ENCODE peak calls at places on chromosomes 7 and 10, in six cellular contexts. V is lower lobe of right lung, G is body of pancreas, Y is sigmoid colon, J is SK-N-SH, A is transverse colon. K is an unnamed sample.
A peak's percentile ranks its signal among the peaks of the same experiment; 100 is the strongest.

GRCh38 chr7:102077081-102077480 is 209.6 kb upstream of the SH2B2 start:
- DNase-seq in G (no peak), Y (no peak), A (no peak), V (no peak), J (no peak), K (no peak)

GRCh38 chr7:10401793-10402192 is 571.9 kb upstream of the PHF14 start:
- DNase-seq in J (no peak), G (no peak), Y (no peak), V (no peak), A (no peak), K (no peak)

GRCh38 chr10:98410135-98410743 is 4.7 kb downstream of the PYROXD2 start:
- DNase-seq in V (no peak), Y (peak; percentile 51), G (no peak), A (no peak), J (no peak), K (no peak)

GRCh38 chr10:35940067-35940989 is 298.2 kb upstream of the FZD8 start:
- DNase-seq in A (peak; percentile 40), G (no peak), V (no peak), Y (no peak), J (no peak), K (no peak)

GRCh38 chr7:94222516-94222915 is 172.2 kb upstream of the COL1A2 start:
- DNase-seq in V (no peak), J (no peak), G (no peak), Y (no peak), A (no peak), K (no peak)

GRCh38 chr7:111516612-111517011 is 45.7 kb downstream of the IMMP2L start:
- DNase-seq in G (no peak), J (no peak), Y (no peak), A (no peak), V (no peak), K (no peak)

GRCh38 chr7:91915401-91916067 is 25.1 kb upstream of the AKAP9 start:
- DNase-seq in Y (no peak), G (no peak), A (no peak), J (no peak), V (no peak), K (no peak)

GRCh38 chr10:123930340-123931001 is 38.9 kb upstream of the CPXM2 start:
- DNase-seq in V (no peak), A (no peak), J (no peak), G (no peak), Y (peak; percentile 75), K (no peak)

GRCh38 chr7:56175086-56175760 is 59.0 kb upstream of the NUPR2 start:
- DNase-seq in J (peak; percentile 79), A (peak; percentile 11), Y (peak; percentile 68), G (peak; percentile 25), V (no peak), K (no peak)

GRCh38 chr10:11286261-11286989 is 268.8 kb downstream of the CELF2 start:
- DNase-seq in Y (no peak), G (no peak), J (no peak), V (no peak), A (no peak), K (no peak)

GRCh38 chr7:41997151-41997550 is 239.9 kb downstream of the GLI3 start:
- DNase-seq in A (no peak), J (no peak), G (no peak), V (no peak), Y (no peak), K (no peak)

GRCh38 chr10:113023017-113023416 is 73.0 kb downstream of the TCF7L2 start:
- DNase-seq in G (no peak), V (peak; percentile 69), Y (peak; percentile 62), J (no peak), A (no peak), K (no peak)

GRCh38 chr10:84521468-84521867 is 193.1 kb downstream of the CCSER2 start:
- DNase-seq in Y (no peak), A (no peak), G (no peak), J (no peak), V (no peak), K (no peak)

GRCh38 chr7:115300228-115300870 is 378.5 kb downstream of the MDFIC start:
- DNase-seq in V (no peak), Y (no peak), A (no peak), G (no peak), J (no peak), K (no peak)

GRCh38 chr7:26789481-26790175 is 74.8 kb downstream of the SKAP2 start:
- DNase-seq in Y (no peak), V (no peak), A (no peak), G (no peak), J (no peak), K (no peak)

GRCh38 chr10:103153765-103154197 is 39.3 kb downstream of the NT5C2 start:
- DNase-seq in J (no peak), G (no peak), V (no peak), A (no peak), Y (no peak), K (no peak)

GRCh38 chr10:97974526-97975525 is 55.6 kb downstream of the CRTAC1 start:
- DNase-seq in A (no peak), J (peak; percentile 13), Y (no peak), V (no peak), G (no peak), K (no peak)

GRCh38 chr10:70331486-70332268 is 47.9 kb upstream of the NPFFR1 start:
- DNase-seq in G (peak; percentile 88), J (peak; percentile 79), A (peak; percentile 32), V (no peak), Y (peak; percentile 68), K (peak; percentile 7)

GRCh38 chr7:55565693-55566092 is 6.6 kb downstream of the VOPP1 start:
- DNase-seq in A (no peak), V (no peak), Y (no peak), J (no peak), G (no peak), K (no peak)

GRCh38 chr10:218753-219152 is 83.5 kb downstream of the ZMYND11 start:
- DNase-seq in V (no peak), G (no peak), A (no peak), J (no peak), Y (no peak), K (no peak)

GRCh38 chr10:78805176-78805575 is 263.6 kb upstream of the ZMIZ1 start:
- DNase-seq in J (peak; percentile 84), V (peak; percentile 58), A (peak; percentile 50), Y (peak; percentile 83), G (peak; percentile 63), K (no peak)

GRCh38 chr10:89702121-89702480 is 711 bp downstream of the KIF20B start:
- DNase-seq in A (no peak), Y (no peak), G (no peak), J (peak; percentile 11), V (no peak), K (peak; percentile 8)

GRCh38 chr10:32795598-32796183 is 162.3 kb downstream of the ITGB1 start:
- DNase-seq in J (peak; percentile 32), Y (no peak), V (no peak), G (no peak), A (no peak), K (no peak)

GRCh38 chr7:150515248-150515647 is 576 bp downstream of the GIMAP7 start:
- DNase-seq in G (no peak), V (no peak), A (no peak), Y (no peak), J (no peak), K (no peak)

GRCh38 chr7:150515752-150516151 is 1.1 kb downstream of the GIMAP7 start:
- DNase-seq in A (no peak), Y (no peak), G (no peak), V (no peak), J (no peak), K (no peak)

GRCh38 chr7:150519310-150519709 is 4.6 kb downstream of the GIMAP7 start:
- DNase-seq in Y (no peak), A (no peak), G (no peak), V (no peak), J (no peak), K (no peak)

GRCh38 chr7:150514748-150515222 is at the start of gene GIMAP7:
- DNase-seq in J (no peak), A (peak; percentile 42), Y (no peak), V (no peak), G (peak; percentile 9), K (peak; percentile 62)

DNA sequence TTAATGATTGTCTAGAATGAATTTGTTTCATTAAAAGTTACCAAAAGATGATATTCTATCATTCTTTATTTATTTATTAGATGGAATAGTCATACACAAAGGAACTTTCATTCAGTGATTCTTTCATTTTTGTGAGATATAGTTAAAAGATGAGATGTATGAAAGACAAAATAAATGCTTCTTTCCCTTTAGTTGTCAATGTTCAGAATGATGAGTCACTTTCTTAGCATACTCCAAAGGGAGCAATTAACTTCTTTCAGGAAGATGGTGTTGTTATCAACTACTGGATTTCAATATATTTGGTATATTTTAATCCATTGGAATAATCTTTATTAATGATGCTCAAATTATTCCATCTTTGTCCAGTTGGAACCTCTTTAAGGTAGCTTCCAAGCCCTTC is 2.3 kb downstream of the GIMAP7 start:
- DNase-seq in G (no peak), A (no peak), Y (no peak), V (no peak), J (no peak), K (no peak)
- H3K27ac ChIP-seq in G (peak overlapping the region; percentile 7), A (peak overlapping the region; percentile 24), Y (peak overlapping the region; percentile 54), V (peak overlapping the region; percentile 83), J (no peak overlapping the region), K (peak overlapping the region; percentile 84)

GRCh38 chr10:122734266-122734665 is 34.6 kb upstream of the C10orf120 start:
- DNase-seq in A (no peak), G (no peak), V (no peak), J (no peak), Y (no peak), K (no peak)

GRCh38 chr10:122733450-122733849 is 33.8 kb upstream of the C10orf120 start:
- DNase-seq in G (no peak), V (no peak), A (no peak), J (no peak), Y (no peak), K (no peak)

GRCh38 chr10:122727426-122727825 is 27.8 kb upstream of the C10orf120 start:
- DNase-seq in J (no peak), V (no peak), A (no peak), G (no peak), Y (no peak), K (no peak)

GRCh38 chr10:122725768-122726167 is 26.1 kb upstream of the C10orf120 start:
- DNase-seq in Y (no peak), V (no peak), G (no peak), A (no peak), J (no peak), K (no peak)

GRCh38 chr10:122730238-122730637 is 30.6 kb upstream of the C10orf120 start:
- DNase-seq in Y (no peak), G (no peak), J (no peak), A (no peak), V (no peak), K (no peak)
- TF ChIP-seq CTCF in Y (no peak), G (no peak), J (no peak), A (no peak), V (no peak), K (no peak)

DNA sequence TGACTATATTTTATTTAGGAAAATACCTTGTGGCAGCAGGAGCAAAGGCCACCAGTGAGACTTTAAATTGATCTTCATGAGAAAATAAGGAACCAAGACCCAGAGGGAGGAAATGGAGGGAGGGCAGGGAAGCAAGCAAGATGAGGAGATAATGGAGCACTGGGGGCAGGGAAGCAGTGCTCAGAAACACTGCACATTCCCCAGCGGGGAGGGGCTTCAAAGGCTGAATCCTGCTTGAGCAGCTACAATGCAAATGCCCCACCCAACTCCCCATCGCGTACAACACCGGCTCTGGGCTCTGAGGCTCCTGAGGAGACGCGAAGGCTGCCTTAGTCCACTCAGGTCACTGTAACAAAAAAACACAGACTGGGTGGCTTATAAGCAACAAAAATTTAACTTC is 503.8 kb downstream of the GRID1 start:
- DNase-seq in G (no peak), A (no peak), V (no peak), Y (no peak), J (no peak), K (no peak)
- H3K27me3 ChIP-seq in G (no peaks in the 10 kb centered on the region), A (no peaks in the 10 kb centered on the region), V (no peaks in the 10 kb centered on the region), Y (no peaks in the 10 kb centered on the region), J (no peaks in the 10 kb centered on the region), K (no peaks in the 10 kb centered on the region)

GRCh38 chr10:24645784-24646183 is 77.9 kb downstream of the ARHGAP21 start:
- DNase-seq in J (no peak), Y (no peak), V (no peak), A (no peak), G (no peak), K (no peak)
- H3K27ac ChIP-seq in J (no peak overlapping the region), Y (no peak overlapping the region), V (no peak overlapping the region), A (no peak overlapping the region), G (no peak overlapping the region), K (no peak overlapping the region)